ENCODE peak calls at places on chromosomes 1 and 21, in nine cellular contexts. One of them, this sample, is unnamed.

GRCh38 chr1:163471766-163472165 is 150.0 kb downstream of the NUF2 start:
- DNase-seq in cardiac fibroblast: no peak
- DNase-seq in CD8-positive, alpha-beta T cell: no peak
- DNase-seq in upper lobe of right lung: no peak
- DNase-seq in breast epithelium: no peak
- DNase-seq in right lobe of liver: no peak
- DNase-seq in BJ: no peak
- DNase-seq in HCT116: no peak
- DNase-seq in ovary: no peak
- DNase-seq in this sample: no peak

GRCh38 chr1:2821970-2822620 is 20.6 kb upstream of the TTC34 start:
- DNase-seq in cardiac fibroblast: no peak
- DNase-seq in CD8-positive, alpha-beta T cell: peak
- DNase-seq in upper lobe of right lung: no peak
- DNase-seq in breast epithelium: no peak
- DNase-seq in right lobe of liver: peak
- DNase-seq in BJ: no peak
- DNase-seq in HCT116: no peak
- DNase-seq in ovary: no peak
- DNase-seq in this sample: no peak

GRCh38 chr1:107474877-107475612 is 334.2 kb downstream of the NTNG1 start:
- DNase-seq in cardiac fibroblast: no peak
- DNase-seq in CD8-positive, alpha-beta T cell: no peak
- DNase-seq in upper lobe of right lung: no peak
- DNase-seq in breast epithelium: no peak
- DNase-seq in right lobe of liver: no peak
- DNase-seq in BJ: no peak
- DNase-seq in HCT116: no peak
- DNase-seq in ovary: no peak
- DNase-seq in this sample: no peak

GRCh38 chr1:43506233-43506632 is 24.4 kb upstream of the PTPRF start:
- DNase-seq in cardiac fibroblast: no peak
- DNase-seq in CD8-positive, alpha-beta T cell: no peak
- DNase-seq in upper lobe of right lung: no peak
- DNase-seq in breast epithelium: no peak
- DNase-seq in right lobe of liver: no peak
- DNase-seq in BJ: no peak
- DNase-seq in HCT116: no peak
- DNase-seq in ovary: no peak
- DNase-seq in this sample: no peak

GRCh38 chr21:15986277-15986676 is 256.5 kb downstream of the USP25 start:
- DNase-seq in cardiac fibroblast: peak
- DNase-seq in CD8-positive, alpha-beta T cell: no peak
- DNase-seq in upper lobe of right lung: no peak
- DNase-seq in breast epithelium: no peak
- DNase-seq in right lobe of liver: no peak
- DNase-seq in BJ: no peak
- DNase-seq in HCT116: no peak
- DNase-seq in ovary: no peak
- DNase-seq in this sample: no peak

GRCh38 chr1:222104661-222105392 is 362.9 kb upstream of the DUSP10 start:
- DNase-seq in cardiac fibroblast: no peak
- DNase-seq in CD8-positive, alpha-beta T cell: no peak
- DNase-seq in upper lobe of right lung: no peak
- DNase-seq in breast epithelium: no peak
- DNase-seq in right lobe of liver: no peak
- DNase-seq in BJ: no peak
- DNase-seq in HCT116: no peak
- DNase-seq in ovary: no peak
- DNase-seq in this sample: peak

GRCh38 chr1:27353166-27353565 is 11.3 kb downstream of the SYTL1 start:
- DNase-seq in cardiac fibroblast: no peak
- DNase-seq in CD8-positive, alpha-beta T cell: no peak
- DNase-seq in upper lobe of right lung: no peak
- DNase-seq in breast epithelium: no peak
- DNase-seq in right lobe of liver: no peak
- DNase-seq in BJ: no peak
- DNase-seq in HCT116: no peak
- DNase-seq in ovary: no peak
- DNase-seq in this sample: no peak

GRCh38 chr1:240691521-240692338 is 79.8 kb upstream of the GREM2 start:
- DNase-seq in cardiac fibroblast: peak
- DNase-seq in CD8-positive, alpha-beta T cell: no peak
- DNase-seq in upper lobe of right lung: no peak
- DNase-seq in breast epithelium: no peak
- DNase-seq in right lobe of liver: peak
- DNase-seq in BJ: no peak
- DNase-seq in HCT116: no peak
- DNase-seq in ovary: peak
- DNase-seq in this sample: no peak

GRCh38 chr1:231049121-231049979 is 9.3 kb upstream of the FAM89A start:
- DNase-seq in cardiac fibroblast: no peak
- DNase-seq in CD8-positive, alpha-beta T cell: no peak
- DNase-seq in upper lobe of right lung: no peak
- DNase-seq in breast epithelium: no peak
- DNase-seq in right lobe of liver: no peak
- DNase-seq in BJ: no peak
- DNase-seq in HCT116: no peak
- DNase-seq in ovary: no peak
- DNase-seq in this sample: no peak

GRCh38 chr1:203189951-203190352 is 3.4 kb upstream of the CHI3L1 start:
- DNase-seq in cardiac fibroblast: peak
- DNase-seq in CD8-positive, alpha-beta T cell: no peak
- DNase-seq in upper lobe of right lung: peak
- DNase-seq in breast epithelium: peak
- DNase-seq in right lobe of liver: no peak
- DNase-seq in BJ: no peak
- DNase-seq in HCT116: no peak
- DNase-seq in ovary: no peak
- DNase-seq in this sample: no peak

GRCh38 chr1:11151134-11151533 is 38.0 kb upstream of the ANGPTL7 start:
- DNase-seq in cardiac fibroblast: no peak
- DNase-seq in CD8-positive, alpha-beta T cell: no peak
- DNase-seq in upper lobe of right lung: no peak
- DNase-seq in breast epithelium: no peak
- DNase-seq in right lobe of liver: no peak
- DNase-seq in BJ: no peak
- DNase-seq in HCT116: no peak
- DNase-seq in ovary: no peak
- DNase-seq in this sample: no peak

GRCh38 chr1:11152755-11153154 is 36.4 kb upstream of the ANGPTL7 start:
- DNase-seq in cardiac fibroblast: no peak
- DNase-seq in CD8-positive, alpha-beta T cell: no peak
- DNase-seq in upper lobe of right lung: no peak
- DNase-seq in breast epithelium: no peak
- DNase-seq in right lobe of liver: no peak
- DNase-seq in BJ: no peak
- DNase-seq in HCT116: no peak
- DNase-seq in ovary: no peak
- DNase-seq in this sample: no peak

GRCh38 chr1:11147371-11147770 is 41.8 kb upstream of the ANGPTL7 start:
- DNase-seq in cardiac fibroblast: no peak
- DNase-seq in CD8-positive, alpha-beta T cell: no peak
- DNase-seq in upper lobe of right lung: no peak
- DNase-seq in breast epithelium: peak
- DNase-seq in right lobe of liver: no peak
- DNase-seq in BJ: peak
- DNase-seq in HCT116: no peak
- DNase-seq in ovary: no peak
- DNase-seq in this sample: no peak

GRCh38 chr1:11151854-11152612 is 37.1 kb upstream of the ANGPTL7 start:
- DNase-seq in cardiac fibroblast: no peak
- DNase-seq in CD8-positive, alpha-beta T cell: no peak
- DNase-seq in upper lobe of right lung: no peak
- DNase-seq in breast epithelium: no peak
- DNase-seq in right lobe of liver: no peak
- DNase-seq in BJ: no peak
- DNase-seq in HCT116: no peak
- DNase-seq in ovary: peak
- DNase-seq in this sample: no peak

DNA sequence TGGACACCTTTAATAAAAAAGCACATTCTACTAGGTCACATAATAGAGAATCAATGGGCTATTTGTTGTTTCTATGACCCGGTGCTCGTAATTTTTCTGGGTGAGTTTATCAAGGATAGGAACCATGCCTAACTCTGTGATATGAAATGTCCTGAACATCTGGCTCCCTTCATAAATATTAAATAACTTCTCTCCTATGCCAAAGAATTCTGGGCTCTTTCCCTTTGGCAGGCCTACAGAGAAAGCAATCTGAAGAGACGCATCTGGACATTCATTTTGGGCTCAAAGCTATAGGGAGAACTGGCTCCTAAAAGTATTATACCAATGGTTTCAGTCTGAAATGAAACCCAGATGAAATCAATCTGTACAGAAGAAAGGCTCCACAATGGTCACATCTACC is 38.8 kb upstream of the ANGPTL7 start:
- DNase-seq in cardiac fibroblast: peak
- DNase-seq in CD8-positive, alpha-beta T cell: no peak
- DNase-seq in upper lobe of right lung: no peak
- DNase-seq in breast epithelium: no peak
- DNase-seq in right lobe of liver: no peak
- DNase-seq in BJ: no peak
- DNase-seq in HCT116: no peak
- DNase-seq in ovary: peak
- DNase-seq in this sample: no peak
- TF ChIP-seq CTCF in cardiac fibroblast: no peak
- TF ChIP-seq CTCF in CD8-positive, alpha-beta T cell: no peak
- TF ChIP-seq CTCF in upper lobe of right lung: no peak
- TF ChIP-seq CTCF in breast epithelium: no peak
- TF ChIP-seq CTCF in right lobe of liver: no peak
- TF ChIP-seq CTCF in BJ: no peak
- TF ChIP-seq CTCF in HCT116: no peak
- TF ChIP-seq CTCF in ovary: no peak
- TF ChIP-seq CTCF in this sample: no peak

DNA sequence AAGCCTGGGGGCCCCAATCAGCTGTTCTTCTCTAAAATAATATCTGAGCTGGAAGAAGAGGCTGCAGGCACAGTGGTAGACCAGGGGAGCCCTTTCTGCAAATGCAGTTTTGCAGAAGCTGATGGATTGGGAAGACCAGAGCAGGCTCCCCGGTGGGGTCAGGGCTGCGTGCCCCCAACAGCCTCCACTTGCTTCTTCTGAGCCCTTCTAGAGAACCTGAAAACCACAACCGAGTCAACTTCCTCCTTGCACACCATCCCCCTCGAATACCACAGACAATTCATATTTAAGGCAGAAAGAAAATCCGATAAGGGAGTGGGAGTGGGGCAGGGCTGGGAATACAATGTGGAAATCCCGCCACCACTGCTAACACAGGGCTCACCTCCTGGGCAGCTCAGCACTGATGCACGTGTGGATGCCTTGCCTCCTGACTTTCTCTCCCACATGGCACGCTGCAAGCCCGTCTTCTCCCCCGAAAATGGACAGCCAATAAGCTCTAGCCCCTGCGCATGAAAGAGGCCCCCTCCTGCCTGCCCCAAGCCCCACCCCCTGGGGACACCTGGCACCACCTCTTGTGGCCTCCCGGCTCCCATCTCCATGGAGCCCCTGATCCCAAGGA is 25.4 kb upstream of the ALDH4A1 start:
- DNase-seq in cardiac fibroblast: peak
- DNase-seq in CD8-positive, alpha-beta T cell: no peak
- DNase-seq in upper lobe of right lung: no peak
- DNase-seq in breast epithelium: no peak
- DNase-seq in right lobe of liver: no peak
- DNase-seq in BJ: no peak
- DNase-seq in HCT116: no peak
- DNase-seq in ovary: no peak
- DNase-seq in this sample: no peak
- H3K4me3 ChIP-seq in cardiac fibroblast: no peak
- H3K4me3 ChIP-seq in CD8-positive, alpha-beta T cell: peak
- H3K4me3 ChIP-seq in upper lobe of right lung: peak
- H3K4me3 ChIP-seq in breast epithelium: no peak
- H3K4me3 ChIP-seq in right lobe of liver: no peak
- H3K4me3 ChIP-seq in BJ: no peak
- H3K4me3 ChIP-seq in HCT116: peak
- H3K4me3 ChIP-seq in ovary: no peak
- H3K4me3 ChIP-seq in this sample: no peak

DNA sequence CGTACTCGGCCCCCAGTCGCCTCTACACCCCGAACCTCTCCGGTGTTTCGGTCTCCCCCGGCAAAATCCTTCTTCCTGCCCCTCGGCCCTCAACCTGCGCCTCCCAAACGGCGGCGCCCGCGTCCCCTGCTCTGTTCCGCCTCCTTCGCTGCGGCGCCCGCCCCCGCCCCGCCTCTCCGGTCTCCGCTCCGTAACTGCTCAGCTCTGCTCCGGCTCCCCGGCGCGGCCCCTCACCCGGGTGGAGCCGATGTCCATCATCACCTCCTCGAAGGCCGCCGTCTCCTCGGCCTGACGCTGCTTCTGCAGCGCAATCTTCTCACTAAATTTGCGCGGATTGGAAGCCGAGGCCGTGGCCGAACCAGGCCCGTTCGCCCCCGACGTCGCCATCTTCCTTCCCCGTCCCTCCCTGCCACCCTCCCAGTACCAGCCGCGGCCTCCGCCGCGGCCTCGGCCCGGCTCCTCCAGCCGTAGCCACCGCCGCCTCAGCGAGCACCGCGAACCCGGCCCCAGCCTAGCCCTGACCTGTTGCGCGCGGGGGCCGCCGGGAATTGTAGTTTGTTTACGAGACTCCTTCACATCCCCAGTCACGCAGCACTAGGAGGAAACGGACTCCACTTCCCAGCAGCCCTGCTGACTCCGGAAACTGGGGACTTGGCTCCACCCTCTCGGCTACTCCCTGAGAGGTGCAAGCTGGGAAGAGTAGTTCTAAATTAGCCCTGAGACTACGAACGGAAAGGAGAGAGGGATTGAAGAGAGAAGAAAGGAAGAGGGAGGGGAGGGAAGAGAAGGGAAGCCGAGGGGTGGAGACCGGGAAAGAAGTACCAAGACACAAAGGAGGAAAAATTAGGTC is at the start of gene CRTC2:
- DNase-seq in cardiac fibroblast: peak
- DNase-seq in CD8-positive, alpha-beta T cell: peak
- DNase-seq in upper lobe of right lung: peak
- DNase-seq in breast epithelium: peak
- DNase-seq in right lobe of liver: peak
- DNase-seq in BJ: peak
- DNase-seq in HCT116: peak
- DNase-seq in ovary: peak
- DNase-seq in this sample: peak
- TF ChIP-seq CTCF in cardiac fibroblast: no peak
- TF ChIP-seq CTCF in CD8-positive, alpha-beta T cell: no peak
- TF ChIP-seq CTCF in upper lobe of right lung: no peak
- TF ChIP-seq CTCF in breast epithelium: no peak
- TF ChIP-seq CTCF in right lobe of liver: no peak
- TF ChIP-seq CTCF in BJ: peak
- TF ChIP-seq CTCF in HCT116: no peak
- TF ChIP-seq CTCF in ovary: no peak
- TF ChIP-seq CTCF in this sample: no peak

DNA sequence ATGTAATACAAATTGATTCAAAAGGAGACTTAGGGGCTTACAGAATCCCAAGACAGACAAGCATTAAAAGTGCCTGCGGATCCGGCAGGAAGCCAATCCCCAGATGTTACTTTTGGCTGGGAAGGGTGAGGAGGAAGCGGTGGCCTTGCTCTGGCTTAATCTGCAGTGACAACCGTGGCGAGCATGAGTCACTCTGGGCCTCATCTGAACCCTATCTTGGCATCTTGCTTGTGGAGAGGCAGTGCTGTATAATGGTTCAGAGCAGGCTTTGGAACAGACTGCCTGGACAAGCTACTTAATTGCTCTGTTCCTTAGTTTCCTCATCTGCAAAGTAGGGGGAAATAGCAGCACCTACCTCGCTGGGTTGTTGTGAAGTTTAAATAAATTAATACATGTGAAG is 74.1 kb downstream of the XCL2 start:
- DNase-seq in cardiac fibroblast: peak
- DNase-seq in CD8-positive, alpha-beta T cell: peak
- DNase-seq in upper lobe of right lung: no peak
- DNase-seq in breast epithelium: peak
- DNase-seq in right lobe of liver: peak
- DNase-seq in BJ: peak
- DNase-seq in HCT116: peak
- DNase-seq in ovary: peak
- DNase-seq in this sample: no peak
- H3K4me3 ChIP-seq in cardiac fibroblast: no peak
- H3K4me3 ChIP-seq in CD8-positive, alpha-beta T cell: no peak
- H3K4me3 ChIP-seq in upper lobe of right lung: no peak
- H3K4me3 ChIP-seq in breast epithelium: no peak
- H3K4me3 ChIP-seq in right lobe of liver: no peak
- H3K4me3 ChIP-seq in BJ: no peak
- H3K4me3 ChIP-seq in HCT116: peak
- H3K4me3 ChIP-seq in ovary: no peak
- H3K4me3 ChIP-seq in this sample: no peak

This sample was measured in retinal pigment epithelial cell.